ENCODE peak calls at places on chromosomes 7 and 10, in six cellular contexts. One of them, this sample, is unnamed.

GRCh38 chr10:129035052-129035805 is 431.8 kb upstream of the MGMT start:
- DNase-seq in activated T-cell treated with anti-CD3 and anti-CD28 coated beads for 1 hour: peak; percentile 52
- DNase-seq in HCT116: no peak
- DNase-seq in NCI-H510A treated with DMSO at 0.1 percent for 48 hours: no peak
- DNase-seq in EL: no peak
- DNase-seq in H9: no peak
- DNase-seq in this sample: no peak

GRCh38 chr10:86247588-86247987 is 119.0 kb downstream of the GRID1 start:
- DNase-seq in H9: no peak
- DNase-seq in EL: no peak
- DNase-seq in activated T-cell treated with anti-CD3 and anti-CD28 coated beads for 1 hour: no peak
- DNase-seq in HCT116: no peak
- DNase-seq in NCI-H510A treated with DMSO at 0.1 percent for 48 hours: no peak
- DNase-seq in this sample: no peak

GRCh38 chr7:25454562-25455031 is 226.3 kb upstream of the NPVF start:
- DNase-seq in NCI-H510A treated with DMSO at 0.1 percent for 48 hours: no peak
- DNase-seq in activated T-cell treated with anti-CD3 and anti-CD28 coated beads for 1 hour: no peak
- DNase-seq in H9: no peak
- DNase-seq in EL: no peak
- DNase-seq in HCT116: no peak
- DNase-seq in this sample: no peak

GRCh38 chr7:110573862-110574528 is 516.9 kb upstream of the LRRN3 start:
- DNase-seq in activated T-cell treated with anti-CD3 and anti-CD28 coated beads for 1 hour: no peak
- DNase-seq in H9: no peak
- DNase-seq in HCT116: peak; percentile 19
- DNase-seq in EL: peak; percentile 86
- DNase-seq in NCI-H510A treated with DMSO at 0.1 percent for 48 hours: no peak
- DNase-seq in this sample: no peak

GRCh38 chr7:45082031-45082830 is 6.5 kb downstream of the NACAD start:
- DNase-seq in NCI-H510A treated with DMSO at 0.1 percent for 48 hours: no peak
- DNase-seq in HCT116: no peak
- DNase-seq in EL: no peak
- DNase-seq in activated T-cell treated with anti-CD3 and anti-CD28 coated beads for 1 hour: no peak
- DNase-seq in H9: no peak
- DNase-seq in this sample: no peak

GRCh38 chr10:117092386-117092785 is 45.7 kb downstream of the VAX1 start:
- DNase-seq in HCT116: no peak
- DNase-seq in NCI-H510A treated with DMSO at 0.1 percent for 48 hours: no peak
- DNase-seq in EL: no peak
- DNase-seq in H9: no peak
- DNase-seq in activated T-cell treated with anti-CD3 and anti-CD28 coated beads for 1 hour: no peak
- DNase-seq in this sample: no peak

GRCh38 chr7:72818663-72819366 is 9.2 kb downstream of the TYW1B start:
- DNase-seq in HCT116: no peak
- DNase-seq in EL: no peak
- DNase-seq in NCI-H510A treated with DMSO at 0.1 percent for 48 hours: no peak
- DNase-seq in activated T-cell treated with anti-CD3 and anti-CD28 coated beads for 1 hour: no peak
- DNase-seq in H9: no peak
- DNase-seq in this sample: no peak

GRCh38 chr7:116610721-116611120 is 61.3 kb upstream of the MET start:
- DNase-seq in HCT116: no peak
- DNase-seq in NCI-H510A treated with DMSO at 0.1 percent for 48 hours: no peak
- DNase-seq in H9: no peak
- DNase-seq in activated T-cell treated with anti-CD3 and anti-CD28 coated beads for 1 hour: no peak
- DNase-seq in EL: no peak
- DNase-seq in this sample: no peak

GRCh38 chr7:8379264-8379663 is 54.1 kb upstream of the NXPH1 start:
- DNase-seq in activated T-cell treated with anti-CD3 and anti-CD28 coated beads for 1 hour: no peak
- DNase-seq in HCT116: no peak
- DNase-seq in NCI-H510A treated with DMSO at 0.1 percent for 48 hours: no peak
- DNase-seq in H9: no peak
- DNase-seq in EL: no peak
- DNase-seq in this sample: no peak

GRCh38 chr7:42763137-42763551 is 148.7 kb downstream of the C7orf25 start:
- DNase-seq in H9: no peak
- DNase-seq in HCT116: no peak
- DNase-seq in EL: no peak
- DNase-seq in NCI-H510A treated with DMSO at 0.1 percent for 48 hours: no peak
- DNase-seq in activated T-cell treated with anti-CD3 and anti-CD28 coated beads for 1 hour: no peak
- DNase-seq in this sample: no peak

GRCh38 chr10:24114561-24114960 is 94.4 kb upstream of the KIAA1217 start:
- DNase-seq in NCI-H510A treated with DMSO at 0.1 percent for 48 hours: no peak
- DNase-seq in HCT116: no peak
- DNase-seq in EL: no peak
- DNase-seq in H9: no peak
- DNase-seq in activated T-cell treated with anti-CD3 and anti-CD28 coated beads for 1 hour: no peak
- DNase-seq in this sample: no peak

GRCh38 chr7:55018361-55019328 is at the start of gene EGFR:
- DNase-seq in EL: peak; percentile 90
- DNase-seq in NCI-H510A treated with DMSO at 0.1 percent for 48 hours: peak; percentile 57
- DNase-seq in activated T-cell treated with anti-CD3 and anti-CD28 coated beads for 1 hour: no peak
- DNase-seq in H9: peak; percentile 60
- DNase-seq in HCT116: peak; percentile 40
- DNase-seq in this sample: no peak

GRCh38 chr7:157670490-157671357 is 333.9 kb downstream of the DNAJB6 start:
- DNase-seq in HCT116: no peak
- DNase-seq in H9: peak; percentile 12
- DNase-seq in EL: peak; percentile 9
- DNase-seq in activated T-cell treated with anti-CD3 and anti-CD28 coated beads for 1 hour: no peak
- DNase-seq in NCI-H510A treated with DMSO at 0.1 percent for 48 hours: no peak
- DNase-seq in this sample: no peak

This sample was measured in C1 segment of cervical spinal cord.